ENCODE peak calls at places on chromosome 9, in six cellular contexts. L, V, P, K, A and O are unnamed samples.

GRCh38 chr9:35313911-35314310 is 152.1 kb downstream of the UNC13B start:
- DNase-seq in K (no peak), V (peak), L (no peak), P (no peak), A (peak), O (no peak)

GRCh38 chr9:78280982-78281668 is 15.8 kb upstream of the PSAT1 start:
- DNase-seq in A (peak), V (peak), K (peak), P (no peak), L (no peak), O (no peak)

GRCh38 chr9:36082928-36083327 is 46.2 kb downstream of the RECK start:
- DNase-seq in K (no peak), V (no peak), L (no peak), A (no peak), P (no peak), O (no peak)

GRCh38 chr9:126016579-126017290 is 269.6 kb downstream of the PBX3 start:
- DNase-seq in A (no peak), L (no peak), K (no peak), V (no peak), P (no peak), O (no peak)

GRCh38 chr9:135708164-135708563 is 6.2 kb downstream of the KCNT1 start:
- DNase-seq in K (no peak), A (no peak), P (no peak), L (no peak), V (no peak), O (no peak)

GRCh38 chr9:128685022-128685332 is 4.0 kb upstream of the SET start:
- DNase-seq in P (no peak), K (no peak), A (no peak), V (no peak), L (no peak), O (no peak)

GRCh38 chr9:76896035-76896434 is 9.9 kb downstream of the PRUNE2 start:
- DNase-seq in V (no peak), P (no peak), L (no peak), K (no peak), A (no peak), O (no peak)

GRCh38 chr9:133762488-133763271 is 24.5 kb upstream of the SARDH start:
- DNase-seq in A (no peak), K (no peak), V (no peak), L (no peak), P (no peak), O (no peak)

GRCh38 chr9:97563458-97564135 is 62.1 kb downstream of the TMOD1 start:
- DNase-seq in A (no peak), V (no peak), P (no peak), L (no peak), K (no peak), O (no peak)

GRCh38 chr9:24189986-24190385 is 355.7 kb downstream of the IZUMO3 start:
- DNase-seq in K (no peak), V (no peak), A (no peak), L (no peak), P (no peak), O (no peak)

GRCh38 chr9:68705636-68706578 is 867 bp downstream of the PIP5K1B start:
- DNase-seq in V (peak), K (no peak), A (no peak), L (no peak), P (no peak), O (no peak)

GRCh38 chr9:122102156-122102555 is 9.0 kb upstream of the TTLL11 start:
- DNase-seq in P (no peak), K (no peak), L (no peak), A (no peak), V (no peak), O (no peak)

GRCh38 chr9:133090187-133090586 is 28.4 kb downstream of the CEL start:
- DNase-seq in A (no peak), L (no peak), P (no peak), V (no peak), K (no peak), O (no peak)

GRCh38 chr9:34553511-34554021 is 30.8 kb upstream of the ENHO start:
- DNase-seq in V (no peak), L (no peak), K (no peak), A (no peak), P (no peak), O (no peak)

GRCh38 chr9:130072515-130073235 is 19.0 kb downstream of the GPR107 start:
- DNase-seq in K (peak), P (no peak), V (peak), L (no peak), A (no peak), O (no peak)

GRCh38 chr9:121860744-121861143 is 209.3 kb downstream of the DAB2IP start:
- DNase-seq in K (peak), L (no peak), P (no peak), V (peak), A (peak), O (no peak)

GRCh38 chr9:93673844-93674334 is 97.5 kb downstream of the PHF2 start:
- DNase-seq in L (no peak), A (no peak), P (no peak), V (peak), K (no peak), O (no peak)

GRCh38 chr9:130857864-130858730 is 23.0 kb downstream of the ABL1 start:
- DNase-seq in P (no peak), A (peak), L (no peak), V (peak), K (peak), O (no peak)

GRCh38 chr9:87280421-87280820 is 217.2 kb upstream of the DAPK1 start:
- DNase-seq in L (no peak), A (no peak), V (peak), P (no peak), K (no peak), O (no peak)

GRCh38 chr9:13575558-13575957 is 296.1 kb upstream of the MPDZ start:
- DNase-seq in V (no peak), P (no peak), A (no peak), L (no peak), K (no peak), O (no peak)

GRCh38 chr9:109329274-109330258 is 8.7 kb upstream of the EPB41L4B start:
- DNase-seq in V (no peak), K (no peak), P (no peak), A (peak), L (no peak), O (no peak)

GRCh38 chr9:73093740-73094379 is 57.8 kb upstream of the ANXA1 start:
- DNase-seq in K (no peak), V (peak), A (peak), P (no peak), L (no peak), O (no peak)

GRCh38 chr9:4397917-4398316 is 92.4 kb upstream of the SLC1A1 start:
- DNase-seq in A (peak), V (no peak), L (no peak), P (no peak), K (peak), O (no peak)

GRCh38 chr9:120386390-120387131 is 193.4 kb downstream of the CDK5RAP2 start:
- DNase-seq in P (no peak), K (no peak), V (no peak), A (no peak), L (no peak), O (no peak)

GRCh38 chr9:124520206-124520596 is 13.0 kb upstream of the NR5A1 start:
- DNase-seq in P (no peak), A (no peak), L (no peak), V (no peak), K (no peak), O (no peak)

GRCh38 chr9:135614821-135615665 is 24.3 kb downstream of the GLT6D1 start:
- DNase-seq in V (no peak), K (no peak), P (no peak), L (no peak), A (no peak), O (no peak)

GRCh38 chr9:13502503-13502902 is 223.0 kb upstream of the MPDZ start:
- DNase-seq in K (no peak), A (no peak), P (no peak), V (no peak), L (no peak), O (no peak)

GRCh38 chr9:99433555-99433954 is 211.5 kb downstream of the SEC61B start:
- DNase-seq in V (peak), L (peak), A (peak), K (peak), P (no peak), O (peak)

GRCh38 chr9:83491413-83491812 is 46.8 kb downstream of the FRMD3 start:
- DNase-seq in P (no peak), L (no peak), K (no peak), A (no peak), V (no peak), O (no peak)